ENCODE peak calls at places on chromosomes 11 and 22, in ten cellular contexts. H is GM13977, D is dorsolateral prefrontal cortex, S is tibial nerve, Y is heart right ventricle, A is GM23338, G is colonic mucosa, N is stomach, T is hepatocyte, V is OCI-LY7. K is an unnamed sample.

GRCh38 chr22:32327066-32327465 is 30.6 kb upstream of the RFPL3 start:
- DNase-seq in N (peak), S (no peak), A (no peak), Y (no peak), T (no peak), V (no peak), G (no peak), D (no peak), H (no peak), K (no peak)

GRCh38 chr11:1012740-1013627 is 23.5 kb downstream of the MUC6 start:
- DNase-seq in N (no peak), G (no peak), S (no peak), V (peak), Y (no peak), T (no peak), H (no peak), D (no peak), A (no peak), K (no peak)

GRCh38 chr11:72634016-72634415 is 40.2 kb downstream of the PDE2A start:
- DNase-seq in A (no peak), N (no peak), D (no peak), H (no peak), Y (no peak), S (no peak), V (no peak), G (no peak), T (no peak), K (no peak)

GRCh38 chr11:533049-533585 is 2.3 kb downstream of the HRAS start:
- DNase-seq in N (no peak), A (no peak), D (no peak), V (no peak), H (no peak), T (peak), Y (no peak), G (no peak), S (no peak), K (no peak)

GRCh38 chr11:83181815-83182214 is 11.7 kb upstream of the ANKRD42 start:
- DNase-seq in V (no peak), Y (no peak), N (no peak), G (no peak), D (no peak), S (no peak), H (no peak), T (no peak), A (no peak), K (no peak)

GRCh38 chr22:19174106-19175025 is 4.2 kb downstream of the SLC25A1 start:
- DNase-seq in V (peak), G (no peak), D (no peak), A (peak), S (no peak), T (peak), H (no peak), N (no peak), Y (no peak), K (no peak)

GRCh38 chr11:57277845-57278720 is 41.0 kb upstream of the APLNR start:
- DNase-seq in D (peak), H (no peak), Y (peak), N (peak), S (peak), V (peak), A (peak), G (peak), T (peak), K (peak)

GRCh38 chr11:100563541-100564280 is 123.4 kb upstream of the ARHGAP42 start:
- DNase-seq in G (no peak), V (no peak), N (no peak), T (no peak), H (no peak), A (no peak), S (no peak), Y (no peak), D (no peak), K (no peak)

GRCh38 chr22:19612866-19613572 is 88.8 kb upstream of the CLDN5 start:
- DNase-seq in S (no peak), A (no peak), G (no peak), Y (no peak), V (no peak), N (no peak), H (no peak), D (no peak), T (no peak), K (no peak)

GRCh38 chr22:36897611-36898010 is 15.8 kb upstream of the CSF2RB start:
- DNase-seq in D (no peak), T (no peak), H (no peak), N (no peak), A (peak), S (no peak), Y (no peak), G (no peak), V (no peak), K (no peak)

GRCh38 chr11:20337526-20338154 is 25.9 kb upstream of the HTATIP2 start:
- DNase-seq in A (peak), V (peak), S (peak), Y (no peak), H (peak), G (no peak), N (no peak), D (no peak), T (peak), K (peak)

GRCh38 chr11:133515075-133515474 is 17.2 kb downstream of the OPCML start:
- DNase-seq in D (no peak), A (no peak), V (no peak), S (no peak), N (no peak), G (no peak), H (no peak), Y (no peak), T (no peak), K (no peak)

GRCh38 chr22:41526802-41527799 is 17.2 kb downstream of the POLR3H start:
- DNase-seq in D (no peak), Y (no peak), S (no peak), V (peak), A (peak), N (peak), H (peak), T (peak), G (peak), K (peak)

DNA sequence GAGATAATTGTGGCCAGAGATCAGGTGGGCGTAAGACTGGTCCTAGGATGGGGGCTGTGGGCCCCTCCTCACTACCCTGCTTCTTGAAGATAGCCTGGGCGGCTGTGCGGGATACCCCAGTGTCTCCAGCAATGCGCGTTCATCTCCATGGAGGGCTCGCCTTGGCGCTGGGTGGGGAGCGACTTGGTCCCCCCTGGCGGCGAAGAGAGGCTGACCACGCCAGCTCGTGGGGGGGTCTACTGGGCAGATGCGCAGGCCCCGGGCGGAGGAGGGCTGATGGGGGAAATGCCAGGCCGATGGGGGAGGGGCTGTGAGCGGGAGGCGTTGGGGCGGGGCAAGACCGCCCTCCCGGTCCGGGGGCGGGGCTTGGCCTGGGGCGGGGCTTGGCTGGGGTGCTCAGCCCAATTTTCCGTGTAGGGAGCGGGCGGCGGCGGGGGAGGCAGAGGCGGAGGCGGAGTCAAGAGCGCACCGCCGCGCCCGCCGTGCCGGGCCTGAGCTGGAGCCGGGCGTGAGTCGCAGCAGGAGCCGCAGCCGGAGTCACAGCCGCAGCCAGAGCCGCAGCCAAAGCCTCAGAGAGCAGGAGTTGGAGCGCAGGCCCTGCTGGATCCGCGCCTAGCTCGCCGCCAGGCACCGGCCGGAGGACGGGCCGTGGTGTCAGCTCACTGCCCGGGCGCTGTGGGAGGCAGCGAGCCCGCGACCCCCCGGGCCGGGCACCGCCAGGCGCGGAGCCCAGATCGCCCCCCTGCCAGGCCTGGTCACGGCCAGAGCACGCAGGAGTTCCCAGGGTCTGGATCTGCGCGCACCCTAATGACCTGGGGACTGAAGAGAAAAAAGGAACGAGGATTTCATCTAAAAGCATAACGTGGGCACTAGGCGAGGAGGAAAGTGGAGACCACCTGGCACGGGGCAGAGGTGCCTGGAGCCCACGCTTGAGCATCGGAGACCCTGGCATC is at the start of gene SLC35E4:
- DNase-seq in G (peak), Y (peak), D (peak), T (peak), S (peak), A (peak), H (peak), V (peak), N (peak), K (peak)
- TF ChIP-seq CTCF in G (no peak), Y (no peak), D (peak), T (peak), S (peak), A (peak), H (peak), V (no peak), N (no peak), K (no peak)

DNA sequence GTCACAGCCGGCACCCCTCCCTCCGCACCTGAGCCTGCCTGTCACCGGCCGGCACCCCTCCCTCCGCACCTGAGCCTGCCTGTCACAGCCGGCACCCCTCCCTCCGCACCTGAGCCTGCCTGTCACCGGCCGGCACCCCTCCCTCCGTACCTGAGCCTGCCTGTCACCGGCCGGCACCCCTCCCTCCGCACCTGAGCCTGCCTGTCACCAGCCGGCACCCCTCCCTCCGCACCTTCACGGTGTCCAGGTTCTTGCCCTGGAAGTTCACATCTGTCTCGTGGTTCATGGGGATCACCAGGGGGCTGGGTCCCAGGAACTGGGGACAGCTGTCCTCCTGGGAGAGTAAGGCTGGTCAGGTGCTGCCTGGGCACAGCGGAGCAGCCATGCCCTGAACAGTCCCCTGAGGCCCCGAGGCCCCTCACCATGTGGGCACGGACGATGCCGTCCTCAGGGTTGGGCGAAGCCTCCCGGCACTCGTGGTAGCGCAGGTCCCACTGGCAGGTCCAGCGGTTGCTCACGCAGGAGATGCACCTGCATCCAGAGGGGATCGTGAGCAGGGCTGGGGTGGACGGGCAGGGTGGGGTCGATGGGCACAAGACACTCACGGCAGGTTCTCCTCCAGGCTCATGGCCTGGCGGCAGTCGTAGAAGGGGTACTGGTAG is 15.5 kb upstream of the MAPK11 start:
- DNase-seq in G (no peak), V (no peak), S (no peak), N (peak), H (no peak), T (no peak), A (no peak), D (no peak), Y (no peak), K (no peak)
- TF ChIP-seq CTCF in G (no peak), V (no peak), S (no peak), N (no peak), H (no peak), T (no peak), A (no peak), D (no peak), Y (no peak), K (no peak)

DNA sequence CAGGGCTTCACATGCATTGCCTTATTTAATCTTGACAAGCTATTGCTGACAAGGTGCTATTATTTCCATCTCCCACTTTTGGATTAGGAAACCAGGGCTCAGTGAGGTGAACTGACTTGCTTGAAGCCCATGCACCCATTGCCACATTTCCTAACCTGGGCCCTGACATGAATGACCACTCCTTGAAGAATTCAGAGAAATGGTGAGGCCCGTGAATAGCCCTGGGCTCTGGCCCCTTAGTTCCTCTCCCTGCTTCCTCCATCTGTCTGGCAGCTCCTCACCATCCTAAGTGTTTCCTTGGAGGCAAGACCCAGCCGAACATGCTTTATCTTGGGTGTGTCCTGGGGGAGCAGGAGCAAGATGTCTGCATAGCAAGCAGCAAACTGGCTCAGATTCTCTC is 56.1 kb upstream of the NECTIN1 start:
- DNase-seq in A (no peak), D (no peak), Y (no peak), N (no peak), T (no peak), S (no peak), V (no peak), H (no peak), G (no peak), K (no peak)
- TF ChIP-seq CTCF in A (no peak), D (no peak), Y (no peak), N (no peak), T (no peak), S (no peak), V (no peak), H (no peak), G (no peak), K (no peak)

DNA sequence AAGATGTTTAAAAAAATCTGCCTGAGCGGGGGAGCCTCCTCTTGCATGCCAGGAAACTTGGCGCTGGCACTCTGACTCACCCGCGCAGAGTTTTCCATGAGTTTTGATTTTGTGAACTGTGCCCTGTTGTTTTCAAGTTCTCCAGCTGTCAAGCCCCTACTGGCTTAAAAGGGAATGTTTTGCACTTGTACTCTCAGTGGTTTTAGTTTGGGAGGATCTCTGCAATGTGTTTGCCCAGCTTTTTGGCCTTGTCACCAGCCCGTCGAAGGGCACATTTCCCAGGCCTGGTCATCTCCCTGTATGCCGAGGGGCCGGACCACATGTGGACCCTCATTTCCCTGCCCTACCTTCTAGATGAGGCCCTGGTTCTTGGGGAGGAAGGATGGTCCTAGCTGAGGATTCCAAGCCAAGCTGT is 12.2 kb downstream of the MRGPRF start:
- DNase-seq in V (no peak), S (peak), H (no peak), G (peak), T (peak), A (peak), Y (no peak), N (no peak), D (no peak), K (no peak)
- TF ChIP-seq CTCF in V (peak), S (peak), H (no peak), G (no peak), T (peak), A (peak), Y (no peak), N (peak), D (peak), K (no peak)

GRCh38 chr11:117189941-117190544 is 9.1 kb upstream of the TAGLN start:
- DNase-seq in Y (no peak), N (no peak), A (no peak), S (no peak), V (peak), D (no peak), T (no peak), H (no peak), G (no peak), K (no peak)
- TF ChIP-seq CTCF in Y (no peak), N (no peak), A (no peak), S (no peak), V (no peak), D (no peak), T (no peak), H (no peak), G (no peak), K (no peak)